ENCODE peak calls at places on chromosomes 1 and 21, in five cellular contexts. L is aorta, Z is neuronal stem cell, F is H9, A is stomach. U is an unnamed sample.
A peak's percentile ranks its signal among the peaks of the same experiment; 100 is the strongest.

GRCh38 chr1:67675800-67676199 is 9.2 kb upstream of the GADD45A start:
- DNase-seq in L (no peak), Z (no peak), F (no peak), A (no peak), U (no peak)

GRCh38 chr1:32759997-32760623 is 57.0 kb downstream of the YARS1 start:
- DNase-seq in L (no peak), Z (peak; percentile 57), F (peak; percentile 99), A (peak; percentile 97), U (no peak)

GRCh38 chr1:56508523-56508983 is 70.8 kb downstream of the PLPP3 start:
- DNase-seq in L (no peak), Z (no peak), F (no peak), A (peak; percentile 78), U (no peak)

GRCh38 chr1:100597069-100597741 is 59.3 kb downstream of the GPR88 start:
- DNase-seq in L (no peak), Z (no peak), F (no peak), A (no peak), U (no peak)

GRCh38 chr1:24635195-24635843 is 7.8 kb upstream of the SRRM1 start:
- DNase-seq in L (no peak), Z (peak; percentile 36), F (no peak), A (no peak), U (peak; percentile 63)

GRCh38 chr1:5343256-5344020 is 648.8 kb downstream of the NPHP4 start:
- DNase-seq in L (no peak), Z (no peak), F (no peak), A (no peak), U (no peak)

GRCh38 chr1:230867903-230868735 is at the start of gene C1orf198:
- DNase-seq in L (peak; percentile 95), Z (peak; percentile 76), F (peak; percentile 85), A (peak; percentile 78), U (peak; percentile 67)

GRCh38 chr1:172906778-172907592 is 143.8 kb downstream of the TNFSF18 start:
- DNase-seq in L (no peak), Z (no peak), F (no peak), A (no peak), U (peak; percentile 52)

GRCh38 chr1:218796773-218797172 is 376.9 kb upstream of the LYPLAL1 start:
- DNase-seq in L (no peak), Z (no peak), F (no peak), A (no peak), U (no peak)

GRCh38 chr1:177928194-177928593 is 41.7 kb downstream of the SEC16B start:
- DNase-seq in L (no peak), Z (peak; percentile 21), F (no peak), A (no peak), U (no peak)

GRCh38 chr1:31855038-31855845 is 39.4 kb upstream of the SPOCD1 start:
- DNase-seq in L (no peak), Z (no peak), F (no peak), A (no peak), U (no peak)

GRCh38 chr1:161502641-161503393 is 2.4 kb upstream of the FCGR2A start:
- DNase-seq in L (no peak), Z (no peak), F (no peak), A (no peak), U (no peak)

GRCh38 chr21:40905251-40905650 is 58.3 kb upstream of the DSCAM start:
- DNase-seq in L (no peak), Z (no peak), F (no peak), A (no peak), U (no peak)

GRCh38 chr1:27589841-27590426 is 14.0 kb downstream of the AHDC1 start:
- DNase-seq in L (peak; percentile 86), Z (no peak), F (no peak), A (no peak), U (no peak)

GRCh38 chr1:81949421-81949820 is 148.7 kb downstream of the ADGRL2 start:
- DNase-seq in L (no peak), Z (no peak), F (no peak), A (no peak), U (no peak)

GRCh38 chr1:8670371-8670818 is 147.0 kb downstream of the RERE start:
- DNase-seq in L (no peak), Z (no peak), F (no peak), A (no peak), U (no peak)

GRCh38 chr1:63915121-63915520 is 141.3 kb downstream of the ROR1 start:
- DNase-seq in L (no peak), Z (no peak), F (peak; percentile 46), A (no peak), U (no peak)

GRCh38 chr1:191865479-191865878 is 292.8 kb upstream of the RGS18 start:
- DNase-seq in L (no peak), Z (no peak), F (no peak), A (no peak), U (no peak)

GRCh38 chr21:29430030-29430429 is 131.3 kb downstream of the BACH1 start:
- DNase-seq in L (no peak), Z (no peak), F (no peak), A (no peak), U (no peak)

GRCh38 chr1:108636876-108637275 is 24.0 kb downstream of the HENMT1 start:
- DNase-seq in L (no peak), Z (no peak), F (no peak), A (no peak), U (no peak)

GRCh38 chr1:112297536-112297935 is 98.5 kb upstream of the CTTNBP2NL start:
- DNase-seq in L (no peak), Z (no peak), F (no peak), A (no peak), U (no peak)

GRCh38 chr1:42006093-42006492 is 87.4 kb upstream of the HIVEP3 start:
- DNase-seq in L (no peak), Z (no peak), F (no peak), A (no peak), U (no peak)

GRCh38 chr1:94961582-94961981 is 34.7 kb upstream of the CNN3 start:
- DNase-seq in L (no peak), Z (no peak), F (no peak), A (no peak), U (no peak)

GRCh38 chr1:8241417-8242014 is 76.4 kb upstream of the SLC45A1 start:
- DNase-seq in L (no peak), Z (no peak), F (no peak), A (peak; percentile 28), U (no peak)

GRCh38 chr1:4931486-4931885 is 277.1 kb downstream of the AJAP1 start:
- DNase-seq in L (no peak), Z (no peak), F (peak; percentile 63), A (no peak), U (no peak)

GRCh38 chr1:160204526-160205241 is 500 bp upstream of the PEA15 start:
- DNase-seq in L (no peak), Z (no peak), F (no peak), A (no peak), U (no peak)

GRCh38 chr1:41235893-41236292 is 6.2 kb downstream of the SCMH1 start:
- DNase-seq in L (no peak), Z (no peak), F (no peak), A (no peak), U (no peak)

GRCh38 chr21:44445413-44445812 is 9.9 kb upstream of the LRRC3 start:
- DNase-seq in L (peak; percentile 38), Z (no peak), F (no peak), A (no peak), U (no peak)

GRCh38 chr1:20071416-20071815 is 1.4 kb downstream of the PLA2G5 start:
- DNase-seq in L (no peak), Z (no peak), F (no peak), A (no peak), U (no peak)

GRCh38 chr1:11600901-11601300 is 53.3 kb downstream of the FBXO2 start:
- DNase-seq in L (no peak), Z (no peak), F (no peak), A (no peak), U (no peak)

GRCh38 chr1:11595287-11595686 is 58.9 kb downstream of the FBXO2 start:
- DNase-seq in L (no peak), Z (no peak), F (no peak), A (no peak), U (no peak)

GRCh38 chr1:11594625-11595024 is 59.6 kb downstream of the FBXO2 start:
- DNase-seq in L (no peak), Z (no peak), F (no peak), A (no peak), U (no peak)

GRCh38 chr1:11596295-11596694 is 57.9 kb downstream of the FBXO2 start:
- DNase-seq in L (no peak), Z (no peak), F (no peak), A (no peak), U (no peak)

GRCh38 chr1:11598461-11598860 is 55.8 kb downstream of the FBXO2 start:
- DNase-seq in L (no peak), Z (no peak), F (no peak), A (no peak), U (no peak)
- H3K27me3 ChIP-seq in L (no peaks in the 10 kb centered on the region), Z (no peaks in the 10 kb centered on the region), F (no peaks in the 10 kb centered on the region), A (peaks cover 75% of the 10 kb centered on the region), U (no peaks in the 10 kb centered on the region)

DNA sequence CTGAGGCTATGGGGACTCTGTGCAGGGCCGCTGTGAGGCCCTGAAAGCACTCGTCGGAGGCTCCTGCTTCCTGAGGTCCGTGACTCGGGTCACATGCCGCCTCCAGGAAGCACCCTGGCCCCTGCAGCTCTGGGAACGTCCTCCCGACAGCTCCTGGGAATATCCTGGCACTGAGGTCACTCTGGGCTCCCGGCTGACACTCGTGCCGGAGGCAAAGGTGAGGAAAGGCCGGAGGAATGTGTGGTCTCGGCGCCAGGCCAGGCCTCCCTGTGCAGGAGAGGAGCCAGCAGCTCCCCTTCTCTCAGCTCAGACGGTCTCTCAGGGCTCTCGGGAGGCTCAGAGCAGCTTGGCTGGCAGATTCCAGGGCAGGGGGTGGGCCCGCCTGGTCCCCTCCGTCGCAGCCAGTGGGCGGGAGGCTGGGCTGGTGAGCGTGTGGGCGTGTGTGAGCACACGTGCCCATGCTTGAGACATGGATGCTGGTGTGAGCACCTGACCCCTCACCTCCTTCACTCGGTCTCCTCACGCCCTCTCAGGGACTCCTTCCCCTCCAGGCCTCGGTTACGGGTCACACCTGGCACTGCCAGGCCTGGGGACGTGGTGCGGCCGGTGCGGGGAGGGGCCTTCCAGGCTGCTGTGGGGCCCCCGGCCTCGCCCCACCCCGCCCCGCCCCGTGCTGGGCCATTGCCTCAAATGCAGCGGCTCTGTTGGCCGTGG is 5.5 kb upstream of the RNF223 start:
- DNase-seq in L (peak; percentile 84), Z (peak; percentile 63), F (peak; percentile 81), A (peak; percentile 77), U (peak; percentile 50)
- H3K27ac ChIP-seq in L (no peak overlapping the region), Z (peak overlapping the region; percentile 21), F (no peak overlapping the region), A (peak overlapping the region; percentile 72), U (no peak overlapping the region)

DNA sequence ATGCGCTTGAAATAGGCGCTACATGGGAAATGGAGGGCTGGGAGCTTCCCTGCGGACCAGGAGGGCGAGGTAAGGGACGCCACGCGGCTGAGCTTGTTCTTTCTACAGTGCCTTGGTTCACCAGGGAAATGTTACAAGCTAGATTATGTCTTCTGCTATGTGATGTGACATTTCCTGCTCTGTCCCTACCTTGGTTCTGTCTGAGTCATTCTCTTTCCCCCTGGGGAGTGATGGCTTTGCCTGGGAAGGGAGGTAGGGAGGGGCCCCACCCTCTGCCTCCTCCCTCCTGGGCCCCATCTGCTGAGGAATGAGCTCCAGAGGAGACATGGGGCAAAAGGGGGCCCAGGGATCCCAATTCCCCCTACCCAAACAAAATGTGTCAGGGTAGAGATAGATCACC is 619.4 kb downstream of the PTPRU start:
- DNase-seq in L (no peak), Z (no peak), F (no peak), A (no peak), U (no peak)
- H3K27me3 ChIP-seq in L (no peaks in the 10 kb centered on the region), Z (no peaks in the 10 kb centered on the region), F (no peaks in the 10 kb centered on the region), A (peaks cover 73% of the 10 kb centered on the region), U (no peaks in the 10 kb centered on the region)

DNA sequence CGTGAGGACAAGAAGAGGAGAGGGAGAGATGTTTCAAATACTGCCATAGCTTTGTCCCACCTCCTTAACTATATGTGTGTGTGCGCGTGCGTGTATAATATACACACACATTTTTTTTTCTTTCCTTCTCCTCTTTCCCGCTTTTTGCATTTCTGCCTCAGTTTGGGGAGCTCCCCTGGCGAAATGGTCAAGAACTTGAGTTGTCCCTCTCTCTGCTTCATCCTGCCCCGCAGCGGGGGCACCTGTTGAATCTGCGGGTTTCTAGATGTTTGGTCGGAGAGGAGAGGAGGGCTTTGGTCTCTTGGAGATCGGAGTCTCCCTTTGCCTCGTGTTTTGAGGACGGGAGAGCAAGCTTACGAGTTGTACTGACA is 501 bp downstream of the SCCPDH start:
- DNase-seq in L (no peak), Z (no peak), F (no peak), A (no peak), U (no peak)
- H3K27ac ChIP-seq in L (peak overlapping the region; percentile 4), Z (no peak overlapping the region), F (no peak overlapping the region), A (peak overlapping the region; percentile 84), U (no peak overlapping the region)